ENCODE peak calls at places on chromosomes 6 and 20, in four cellular contexts. One of them, this sample, is unnamed.

GRCh38 chr20:30485331-30486102 is 771.9 kb upstream of the DEFB115 start:
- DNase-seq in HepG2: no peak
- DNase-seq in K562: no peak
- DNase-seq in A549: no peak
- DNase-seq in this sample: no peak

GRCh38 chr6:28258877-28259777 is at the start of gene NKAPL:
- DNase-seq in K562: no peak
- DNase-seq in A549: no peak
- DNase-seq in HepG2: no peak
- DNase-seq in this sample: peak; percentile 24

GRCh38 chr6:45420083-45420908 is 42.6 kb upstream of the SUPT3H start:
- DNase-seq in K562: no peak
- DNase-seq in A549: no peak
- DNase-seq in HepG2: no peak
- DNase-seq in this sample: peak; percentile 12

GRCh38 chr6:73854998-73855718 is 159.2 kb downstream of the CD109 start:
- DNase-seq in K562: peak; percentile 71
- DNase-seq in HepG2: peak; percentile 46
- DNase-seq in A549: peak; percentile 1
- DNase-seq in this sample: no peak

GRCh38 chr20:5400164-5400762 is 83.5 kb upstream of the PROKR2 start:
- DNase-seq in HepG2: peak; percentile 35
- DNase-seq in K562: peak; percentile 20
- DNase-seq in A549: no peak
- DNase-seq in this sample: peak; percentile 42

GRCh38 chr20:48932375-48932941 is 10.9 kb downstream of the ARFGEF2 start:
- DNase-seq in K562: no peak
- DNase-seq in A549: no peak
- DNase-seq in HepG2: peak; percentile 80
- DNase-seq in this sample: no peak

GRCh38 chr6:127515794-127516675 is 3.1 kb downstream of the MTCL3 start:
- DNase-seq in A549: no peak
- DNase-seq in K562: peak; percentile 34
- DNase-seq in HepG2: no peak
- DNase-seq in this sample: peak; percentile 75

GRCh38 chr6:105310371-105310770 is 92.5 kb downstream of the PREP start:
- DNase-seq in A549: no peak
- DNase-seq in HepG2: no peak
- DNase-seq in K562: no peak
- DNase-seq in this sample: no peak

GRCh38 chr6:23180504-23181293 is 611.3 kb downstream of the HDGFL1 start:
- DNase-seq in HepG2: no peak
- DNase-seq in K562: no peak
- DNase-seq in A549: no peak
- DNase-seq in this sample: no peak

GRCh38 chr6:147528511-147529145 is 20.1 kb downstream of the SAMD5 start:
- DNase-seq in K562: no peak
- DNase-seq in A549: no peak
- DNase-seq in HepG2: no peak
- DNase-seq in this sample: no peak

GRCh38 chr6:158571826-158572652 is 12.1 kb downstream of the TMEM181 start:
- DNase-seq in A549: no peak
- DNase-seq in HepG2: peak; percentile 94
- DNase-seq in K562: no peak
- DNase-seq in this sample: no peak

GRCh38 chr6:32840604-32841246 is 2.2 kb upstream of the TAP2 start:
- DNase-seq in A549: no peak
- DNase-seq in HepG2: no peak
- DNase-seq in K562: no peak
- DNase-seq in this sample: no peak

GRCh38 chr20:47785900-47786762 is 850 bp upstream of the SULF2 start:
- DNase-seq in K562: peak; percentile 35
- DNase-seq in A549: peak; percentile 80
- DNase-seq in HepG2: peak; percentile 82
- DNase-seq in this sample: peak; percentile 63

GRCh38 chr20:63775096-63775978 is 35.8 kb downstream of the SLC2A4RG start:
- DNase-seq in K562: peak; percentile 43
- DNase-seq in A549: no peak
- DNase-seq in HepG2: no peak
- DNase-seq in this sample: peak; percentile 91

GRCh38 chr6:166683477-166683876 is 56.4 kb upstream of the RPS6KA2 start:
- DNase-seq in A549: no peak
- DNase-seq in HepG2: no peak
- DNase-seq in K562: no peak
- DNase-seq in this sample: no peak

GRCh38 chr6:16670183-16670582 is 91.1 kb downstream of the ATXN1 start:
- DNase-seq in K562: no peak
- DNase-seq in HepG2: no peak
- DNase-seq in A549: no peak
- DNase-seq in this sample: no peak

GRCh38 chr6:170019259-170020040 is 268.0 kb downstream of the ERMARD start:
- DNase-seq in K562: no peak
- DNase-seq in A549: no peak
- DNase-seq in HepG2: no peak
- DNase-seq in this sample: no peak

GRCh38 chr6:33696538-33697518 is 14.7 kb downstream of the UQCC2 start:
- DNase-seq in A549: no peak
- DNase-seq in K562: no peak
- DNase-seq in HepG2: no peak
- DNase-seq in this sample: no peak

GRCh38 chr6:56757585-56757984 is 114.9 kb upstream of the DST start:
- DNase-seq in A549: no peak
- DNase-seq in K562: peak; percentile 8
- DNase-seq in HepG2: peak; percentile 72
- DNase-seq in this sample: no peak

GRCh38 chr20:19889011-19889953 is 127.9 kb upstream of the NAA20 start:
- DNase-seq in A549: no peak
- DNase-seq in K562: no peak
- DNase-seq in HepG2: no peak
- DNase-seq in this sample: no peak

GRCh38 chr20:43736588-43737091 is 9.8 kb upstream of the GTSF1L start:
- DNase-seq in K562: peak; percentile 34
- DNase-seq in A549: no peak
- DNase-seq in HepG2: no peak
- DNase-seq in this sample: peak; percentile 25

GRCh38 chr6:119269266-119270103 is 80.1 kb downstream of the MAN1A1 start:
- DNase-seq in HepG2: no peak
- DNase-seq in K562: no peak
- DNase-seq in A549: no peak
- DNase-seq in this sample: no peak

GRCh38 chr6:124977067-124977908 is 15.1 kb downstream of the RNF217 start:
- DNase-seq in HepG2: no peak
- DNase-seq in A549: no peak
- DNase-seq in K562: peak; percentile 28
- DNase-seq in this sample: no peak

DNA sequence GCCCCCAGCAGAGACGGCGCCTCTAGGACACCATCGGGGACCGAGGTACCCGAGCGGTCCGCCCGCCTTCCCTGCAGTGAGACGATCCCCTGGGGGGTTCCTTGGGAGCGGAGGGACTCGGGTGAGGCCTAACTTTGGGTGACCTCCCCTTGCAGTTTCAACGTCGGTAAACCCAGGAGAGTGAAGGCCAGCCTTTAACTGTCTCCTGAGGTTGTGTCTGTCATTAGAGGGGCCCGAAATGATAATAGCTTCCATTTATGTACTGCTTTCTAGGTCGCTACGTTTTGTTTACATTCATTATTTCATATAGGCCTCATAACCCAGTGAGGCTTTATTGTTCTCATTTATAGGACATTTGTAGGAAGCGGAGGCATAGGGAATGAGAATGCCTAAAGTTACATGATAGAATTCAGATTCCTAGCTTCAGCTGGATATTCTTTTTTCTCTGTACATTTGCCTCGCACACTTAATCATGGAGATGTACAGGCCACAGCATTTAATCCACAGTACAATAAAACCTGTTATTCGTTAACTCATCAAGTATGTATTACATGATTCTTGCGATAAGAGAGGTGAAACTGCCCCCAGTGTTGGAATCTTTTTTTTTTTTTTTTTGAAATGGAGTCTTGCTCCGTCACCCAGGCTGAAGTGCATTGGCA is 998 bp downstream of the C6orf136 start:
- DNase-seq in HepG2: no peak
- DNase-seq in K562: peak; percentile 86
- DNase-seq in A549: peak; percentile 71
- DNase-seq in this sample: no peak
- TF ChIP-seq HMGXB4 in HepG2: no peak
- TF ChIP-seq HMGXB4 in K562: no peak
- TF ChIP-seq HMGXB4 in A549: no peak
- TF ChIP-seq HMGXB4 in this sample: no peak

GRCh38 chr6:142647436-142648389 is 297.3 kb downstream of the HIVEP2 start:
- DNase-seq in HepG2: peak; percentile 57
- DNase-seq in A549: no peak
- DNase-seq in K562: no peak
- DNase-seq in this sample: peak; percentile 20

GRCh38 chr6:142645663-142646062 is 299.3 kb downstream of the HIVEP2 start:
- DNase-seq in K562: no peak
- DNase-seq in A549: no peak
- DNase-seq in HepG2: no peak
- DNase-seq in this sample: no peak

GRCh38 chr6:142644866-142645265 is 300.1 kb downstream of the HIVEP2 start:
- DNase-seq in K562: no peak
- DNase-seq in HepG2: no peak
- DNase-seq in A549: no peak
- DNase-seq in this sample: no peak

GRCh38 chr6:142637624-142638023 is 307.4 kb downstream of the HIVEP2 start:
- DNase-seq in HepG2: no peak
- DNase-seq in K562: no peak
- DNase-seq in A549: no peak
- DNase-seq in this sample: no peak

DNA sequence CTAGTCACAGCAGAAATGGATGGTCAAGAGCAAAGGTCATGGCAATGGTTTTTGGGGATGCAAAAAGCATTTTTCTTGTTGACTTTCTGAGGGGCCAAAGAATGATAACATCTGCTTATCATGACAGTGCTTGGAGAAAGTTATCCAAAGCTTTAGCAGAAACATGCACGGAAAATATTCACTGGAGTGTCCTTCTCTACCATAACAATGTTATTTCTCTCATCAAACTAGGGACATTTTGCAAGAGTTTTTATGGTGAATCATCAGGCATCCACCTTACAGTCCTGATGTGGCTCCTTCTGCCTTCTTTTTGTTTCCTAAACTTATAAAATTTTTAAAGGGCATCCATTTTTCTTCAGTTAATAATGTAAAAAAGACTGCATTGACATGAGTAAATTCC is 302.3 kb downstream of the HIVEP2 start:
- DNase-seq in K562: no peak
- DNase-seq in A549: no peak
- DNase-seq in HepG2: no peak
- DNase-seq in this sample: no peak
- TF ChIP-seq HMGXB4 in K562: no peak
- TF ChIP-seq HMGXB4 in A549: no peak
- TF ChIP-seq HMGXB4 in HepG2: no peak
- TF ChIP-seq HMGXB4 in this sample: no peak

GRCh38 chr20:41245086-41245707 is 72.3 kb downstream of the ZHX3 start:
- DNase-seq in A549: no peak
- DNase-seq in K562: no peak
- DNase-seq in HepG2: peak; percentile 15
- DNase-seq in this sample: peak; percentile 24

GRCh38 chr20:41249371-41249770 is 68.2 kb downstream of the ZHX3 start:
- DNase-seq in A549: no peak
- DNase-seq in HepG2: no peak
- DNase-seq in K562: peak; percentile 38
- DNase-seq in this sample: no peak

GRCh38 chr20:41248371-41249024 is 69.0 kb downstream of the ZHX3 start:
- DNase-seq in K562: no peak
- DNase-seq in A549: no peak
- DNase-seq in HepG2: no peak
- DNase-seq in this sample: no peak

GRCh38 chr20:41247523-41248370 is 69.8 kb downstream of the ZHX3 start:
- DNase-seq in HepG2: no peak
- DNase-seq in K562: no peak
- DNase-seq in A549: no peak
- DNase-seq in this sample: no peak

DNA sequence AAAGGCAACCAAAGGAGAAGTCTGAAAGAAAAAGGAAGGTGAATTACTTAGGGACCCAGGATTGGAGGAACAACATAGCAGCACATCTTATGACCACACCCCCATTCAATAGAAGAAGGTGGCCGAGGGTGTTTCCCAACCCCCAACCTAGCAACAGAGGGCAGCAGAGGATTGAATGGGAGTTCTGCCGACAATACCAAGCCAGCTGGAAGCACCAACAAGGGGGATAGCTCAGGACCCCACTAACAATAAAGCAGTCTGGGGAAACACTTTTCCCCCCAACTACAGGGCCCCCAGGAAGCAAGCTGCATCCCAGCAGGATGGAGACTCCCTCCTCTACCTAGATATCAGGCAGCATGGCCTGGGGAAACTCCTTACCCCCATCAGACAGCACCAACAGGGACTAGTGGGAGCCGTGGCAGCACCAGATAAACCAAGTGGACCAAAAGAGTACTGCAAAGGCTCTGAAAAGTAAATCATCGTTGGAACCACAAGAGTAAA is 67.7 kb downstream of the ZHX3 start:
- DNase-seq in K562: peak; percentile 58
- DNase-seq in A549: no peak
- DNase-seq in HepG2: peak; percentile 55
- DNase-seq in this sample: peak; percentile 71
- TF ChIP-seq HMGXB4 in K562: no peak
- TF ChIP-seq HMGXB4 in A549: no peak
- TF ChIP-seq HMGXB4 in HepG2: peak; percentile 62
- TF ChIP-seq HMGXB4 in this sample: no peak

DNA sequence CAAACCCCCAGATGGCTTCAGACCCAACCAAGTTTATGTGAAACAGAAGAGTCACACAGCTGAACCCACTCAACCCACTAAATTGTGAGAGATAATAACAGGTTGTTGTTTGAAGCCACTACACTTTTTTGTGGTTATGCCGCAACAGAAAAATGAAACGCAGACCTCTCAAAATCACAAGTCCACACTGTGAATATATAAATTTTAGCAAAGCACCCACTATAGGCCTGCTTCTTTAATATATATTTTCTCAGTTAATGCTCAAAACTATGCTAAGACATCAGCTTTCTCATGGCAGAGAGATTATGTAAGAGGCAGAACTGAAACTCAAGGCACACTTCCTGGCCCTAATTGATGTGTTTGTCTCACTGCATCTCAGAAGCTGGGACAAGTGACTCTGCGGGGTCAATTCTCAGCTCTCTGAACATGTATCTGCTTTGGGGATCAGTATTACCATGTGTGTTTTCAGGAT is 27.7 kb downstream of the MAP3K5 start:
- DNase-seq in HepG2: no peak
- DNase-seq in A549: no peak
- DNase-seq in K562: no peak
- DNase-seq in this sample: no peak
- TF ChIP-seq HMGXB4 in HepG2: no peak
- TF ChIP-seq HMGXB4 in A549: no peak
- TF ChIP-seq HMGXB4 in K562: no peak
- TF ChIP-seq HMGXB4 in this sample: no peak

GRCh38 chr6:4948781-4949450 is 54.9 kb downstream of the RPP40 start:
- DNase-seq in HepG2: no peak
- DNase-seq in A549: no peak
- DNase-seq in K562: no peak
- DNase-seq in this sample: no peak
- TF ChIP-seq HMGXB4 in HepG2: no peak
- TF ChIP-seq HMGXB4 in A549: no peak
- TF ChIP-seq HMGXB4 in K562: no peak
- TF ChIP-seq HMGXB4 in this sample: peak; percentile 23

This sample was measured in WTC11.